ENCODE peak calls at places on chromosomes 3 and 15, in four cellular contexts. One of them, this sample, is unnamed.

GRCh38 chr3:192921793-192922192 is 4.1 kb upstream of the MB21D2 start:
- DNase-seq in Peyer's patch: no peak
- DNase-seq in left lung: no peak
- DNase-seq in heart left ventricle: no peak
- DNase-seq in this sample: no peak

GRCh38 chr15:40088929-40089755 is 19.5 kb downstream of the BMF start:
- DNase-seq in Peyer's patch: no peak
- DNase-seq in left lung: no peak
- DNase-seq in heart left ventricle: no peak
- DNase-seq in this sample: no peak

GRCh38 chr15:55909036-55909811 is 84.2 kb downstream of the NEDD4 start:
- DNase-seq in Peyer's patch: no peak
- DNase-seq in left lung: no peak
- DNase-seq in heart left ventricle: no peak
- DNase-seq in this sample: no peak

GRCh38 chr3:189685854-189686253 is 54.7 kb downstream of the TP63 start:
- DNase-seq in Peyer's patch: no peak
- DNase-seq in left lung: no peak
- DNase-seq in heart left ventricle: no peak
- DNase-seq in this sample: no peak

GRCh38 chr15:99058421-99058870 is 46.4 kb upstream of the SYNM start:
- DNase-seq in Peyer's patch: no peak
- DNase-seq in left lung: no peak
- DNase-seq in heart left ventricle: no peak
- DNase-seq in this sample: no peak

GRCh38 chr15:71411538-71412482 is 296.5 kb downstream of the THSD4 start:
- DNase-seq in Peyer's patch: no peak
- DNase-seq in left lung: peak; percentile 73
- DNase-seq in heart left ventricle: no peak
- DNase-seq in this sample: peak; percentile 89

GRCh38 chr15:36449084-36449661 is 130.3 kb upstream of the CDIN1 start:
- DNase-seq in Peyer's patch: no peak
- DNase-seq in left lung: no peak
- DNase-seq in heart left ventricle: no peak
- DNase-seq in this sample: no peak

GRCh38 chr15:78075490-78076230 is 1.9 kb downstream of the TBC1D2B start:
- DNase-seq in Peyer's patch: no peak
- DNase-seq in left lung: peak; percentile 75
- DNase-seq in heart left ventricle: no peak
- DNase-seq in this sample: peak; percentile 84

GRCh38 chr15:41980654-41981323 is 8.4 kb upstream of the EHD4 start:
- DNase-seq in Peyer's patch: no peak
- DNase-seq in left lung: no peak
- DNase-seq in heart left ventricle: no peak
- DNase-seq in this sample: peak; percentile 82

GRCh38 chr3:111690242-111690641 is 95.1 kb upstream of the ZBED2 start:
- DNase-seq in Peyer's patch: no peak
- DNase-seq in left lung: no peak
- DNase-seq in heart left ventricle: no peak
- DNase-seq in this sample: no peak

GRCh38 chr3:177551431-177551836 is 354.2 kb upstream of the TBL1XR1 start:
- DNase-seq in Peyer's patch: peak; percentile 37
- DNase-seq in left lung: no peak
- DNase-seq in heart left ventricle: no peak
- DNase-seq in this sample: no peak

GRCh38 chr3:165635791-165636681 is 201.2 kb downstream of the BCHE start:
- DNase-seq in Peyer's patch: no peak
- DNase-seq in left lung: no peak
- DNase-seq in heart left ventricle: no peak
- DNase-seq in this sample: no peak

GRCh38 chr15:45187894-45188830 is at the start of gene SHF:
- DNase-seq in Peyer's patch: peak; percentile 82
- DNase-seq in left lung: peak; percentile 64
- DNase-seq in heart left ventricle: no peak
- DNase-seq in this sample: peak; percentile 68

GRCh38 chr3:4043867-4044575 is 244.8 kb downstream of the LRRN1 start:
- DNase-seq in Peyer's patch: no peak
- DNase-seq in left lung: no peak
- DNase-seq in heart left ventricle: no peak
- DNase-seq in this sample: no peak

GRCh38 chr3:171775943-171776342 is 34.3 kb downstream of the PLD1 start:
- DNase-seq in Peyer's patch: no peak
- DNase-seq in left lung: no peak
- DNase-seq in heart left ventricle: no peak
- DNase-seq in this sample: no peak

GRCh38 chr3:71919572-71919971 is 134.6 kb upstream of the PROK2 start:
- DNase-seq in Peyer's patch: no peak
- DNase-seq in left lung: no peak
- DNase-seq in heart left ventricle: no peak
- DNase-seq in this sample: no peak

GRCh38 chr15:74955796-74956647 is 550 bp downstream of the RPP25 start:
- DNase-seq in Peyer's patch: peak; percentile 71
- DNase-seq in left lung: peak; percentile 88
- DNase-seq in heart left ventricle: peak; percentile 88
- DNase-seq in this sample: peak; percentile 84

GRCh38 chr3:99505646-99506269 is 132.6 kb upstream of the COL8A1 start:
- DNase-seq in Peyer's patch: no peak
- DNase-seq in left lung: peak; percentile 56
- DNase-seq in heart left ventricle: no peak
- DNase-seq in this sample: peak; percentile 25

GRCh38 chr3:187567026-187567425 is 103.2 kb downstream of the SST start:
- DNase-seq in Peyer's patch: no peak
- DNase-seq in left lung: no peak
- DNase-seq in heart left ventricle: no peak
- DNase-seq in this sample: no peak

GRCh38 chr3:168249539-168250414 is 154.1 kb upstream of the GOLIM4 start:
- DNase-seq in Peyer's patch: peak; percentile 15
- DNase-seq in left lung: peak; percentile 77
- DNase-seq in heart left ventricle: peak; percentile 83
- DNase-seq in this sample: peak; percentile 77

GRCh38 chr3:156751461-156752025 is 74.6 kb upstream of the LEKR1 start:
- DNase-seq in Peyer's patch: no peak
- DNase-seq in left lung: peak; percentile 40
- DNase-seq in heart left ventricle: no peak
- DNase-seq in this sample: no peak
- H3K27ac ChIP-seq in Peyer's patch: no peak overlapping the region
- H3K27ac ChIP-seq in left lung: no peak overlapping the region
- H3K27ac ChIP-seq in heart left ventricle: no peak overlapping the region
- H3K27ac ChIP-seq in this sample: no peak overlapping the region

DNA sequence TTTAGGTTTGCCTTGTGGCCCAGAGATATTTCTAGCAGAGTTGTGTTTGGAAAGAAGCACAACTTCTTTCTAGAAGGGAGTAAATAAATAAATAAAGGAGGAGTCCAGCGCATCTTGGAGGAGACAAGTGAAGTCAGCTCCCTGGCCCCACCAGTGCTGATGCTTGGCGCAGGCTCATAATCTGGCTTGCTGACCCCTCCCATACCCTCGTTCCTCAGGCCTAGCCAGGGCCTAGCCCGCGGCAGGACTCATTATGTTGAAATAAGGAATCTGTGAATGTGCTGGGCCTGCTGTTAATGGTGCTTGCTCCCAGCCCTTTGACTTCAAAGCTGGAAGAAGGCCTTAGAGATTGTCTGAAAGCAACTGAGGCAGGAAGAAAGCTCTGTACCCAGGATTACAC is 3.1 kb downstream of the ZNF710 start:
- DNase-seq in Peyer's patch: no peak
- DNase-seq in left lung: no peak
- DNase-seq in heart left ventricle: no peak
- DNase-seq in this sample: no peak
- H3K4me3 ChIP-seq in Peyer's patch: no peak overlapping the region
- H3K4me3 ChIP-seq in left lung: no peak overlapping the region
- H3K4me3 ChIP-seq in heart left ventricle: peak overlapping the region; percentile 87
- H3K4me3 ChIP-seq in this sample: no peak overlapping the region

DNA sequence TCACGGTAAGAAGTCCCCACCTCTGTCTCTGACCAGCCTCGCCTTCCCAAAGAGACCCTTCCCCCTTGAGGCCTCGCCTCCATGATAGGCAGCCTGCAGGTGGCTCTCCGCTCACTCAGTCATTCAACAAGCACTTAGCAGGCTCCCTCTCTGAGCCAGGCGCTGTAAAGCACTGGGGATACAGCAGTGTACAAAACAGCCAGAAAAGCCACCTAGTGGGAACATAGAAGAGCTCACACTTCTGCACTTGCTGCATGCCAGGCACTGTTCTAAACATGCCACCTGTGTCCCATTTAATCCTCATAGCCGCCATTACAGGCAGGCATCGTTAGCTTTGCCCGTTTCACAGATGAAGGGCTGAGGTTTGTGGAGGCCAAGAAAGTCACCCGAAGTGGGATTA is 56.0 kb downstream of the SEMA3G start:
- DNase-seq in Peyer's patch: no peak
- DNase-seq in left lung: no peak
- DNase-seq in heart left ventricle: no peak
- DNase-seq in this sample: no peak
- TF ChIP-seq CTCF in Peyer's patch: no peak
- TF ChIP-seq CTCF in left lung: no peak
- TF ChIP-seq CTCF in heart left ventricle: no peak
- TF ChIP-seq CTCF in this sample: no peak

GRCh38 chr15:101455291-101455916 is 34.1 kb downstream of the PCSK6 start:
- DNase-seq in Peyer's patch: no peak
- DNase-seq in left lung: peak; percentile 63
- DNase-seq in heart left ventricle: no peak
- DNase-seq in this sample: no peak
- H3K27ac ChIP-seq in Peyer's patch: no peak overlapping the region
- H3K27ac ChIP-seq in left lung: peak overlapping the region; percentile 70
- H3K27ac ChIP-seq in heart left ventricle: peak overlapping the region; percentile 13
- H3K27ac ChIP-seq in this sample: no peak overlapping the region

DNA sequence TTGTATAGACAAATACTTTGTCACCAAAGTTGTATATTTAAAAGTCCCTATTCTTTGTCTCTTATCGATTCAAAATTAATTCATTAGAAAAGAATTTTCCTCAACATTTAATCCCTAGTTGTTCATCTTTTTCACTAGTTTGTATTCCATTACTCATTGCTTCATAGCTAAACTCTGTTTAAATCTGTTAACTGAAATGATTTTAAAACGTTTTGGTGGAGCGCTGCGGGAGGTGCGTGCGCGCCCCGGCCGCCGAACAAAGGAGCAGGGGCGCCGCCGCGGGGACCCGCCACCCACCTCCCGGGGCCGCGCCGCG is 56.4 kb upstream of the GOLGA8A start:
- DNase-seq in Peyer's patch: no peak
- DNase-seq in left lung: no peak
- DNase-seq in heart left ventricle: no peak
- DNase-seq in this sample: no peak
- H3K4me3 ChIP-seq in Peyer's patch: no peak overlapping the region
- H3K4me3 ChIP-seq in left lung: no peak overlapping the region
- H3K4me3 ChIP-seq in heart left ventricle: peak overlapping the region; percentile 29
- H3K4me3 ChIP-seq in this sample: no peak overlapping the region